ENCODE peak calls at places on chromosomes 13 and 19, in five cellular contexts. P is osteoblast; Y is CD8-positive, alpha-beta T cell; S is AG04449; W is astrocyte of the spinal cord. H is an unnamed sample.

GRCh38 chr13:19586904-19587634 is 25.7 kb upstream of the TPTE2 start:
- DNase-seq in Y (peak; percentile 82), P (peak; percentile 43), W (peak; percentile 9), S (no peak), H (no peak)

GRCh38 chr13:71760226-71760591 is 106.8 kb downstream of the DACH1 start:
- DNase-seq in S (no peak), Y (no peak), W (no peak), P (no peak), H (no peak)

GRCh38 chr19:11242864-11243797 is 3.7 kb downstream of the ANGPTL8 start:
- DNase-seq in P (peak; percentile 100), Y (peak; percentile 80), S (no peak), W (peak; percentile 67), H (no peak)

GRCh38 chr13:29260684-29261083 is 334.8 kb downstream of the SLC7A1 start:
- DNase-seq in P (no peak), S (no peak), W (no peak), Y (no peak), H (no peak)

GRCh38 chr13:43269037-43269476 is 245.7 kb downstream of the DNAJC15 start:
- DNase-seq in Y (no peak), P (peak; percentile 55), W (peak; percentile 95), S (peak; percentile 97), H (peak; percentile 98)

GRCh38 chr19:49431330-49431749 is 6.2 kb downstream of the GFY start:
- DNase-seq in P (peak; percentile 78), S (no peak), W (no peak), Y (peak; percentile 33), H (no peak)

GRCh38 chr19:45676851-45677263 is 8.8 kb downstream of the GIPR start:
- DNase-seq in Y (peak; percentile 74), P (peak; percentile 72), W (no peak), S (no peak), H (no peak)

GRCh38 chr13:30408319-30409101 is 13.8 kb upstream of the UBE2L5 start:
- DNase-seq in W (peak; percentile 91), S (no peak), Y (peak; percentile 90), P (peak; percentile 97), H (no peak)

GRCh38 chr13:113029487-113030258 is 60.7 kb downstream of the MCF2L start:
- DNase-seq in W (no peak), P (no peak), S (no peak), Y (peak; percentile 40), H (no peak)

GRCh38 chr13:56247692-56248091 is 893.0 kb upstream of the PRR20A start:
- DNase-seq in Y (no peak), W (no peak), P (no peak), S (no peak), H (no peak)

GRCh38 chr13:86020350-86021002 is 221.3 kb upstream of the SLITRK6 start:
- DNase-seq in S (no peak), Y (no peak), W (peak; percentile 90), P (no peak), H (no peak)

GRCh38 chr13:50762969-50763568 is 80.4 kb downstream of the DLEU7 start:
- DNase-seq in S (no peak), Y (no peak), W (no peak), P (no peak), H (no peak)

GRCh38 chr19:31110331-31110730 is 238.9 kb downstream of the TSHZ3 start:
- DNase-seq in W (peak; percentile 32), Y (no peak), P (peak; percentile 61), S (no peak), H (peak; percentile 27)
- TF ChIP-seq CTCF in W (peak; percentile 55), Y (no peak), P (peak; percentile 76), S (peak; percentile 54), H (peak; percentile 75)

DNA sequence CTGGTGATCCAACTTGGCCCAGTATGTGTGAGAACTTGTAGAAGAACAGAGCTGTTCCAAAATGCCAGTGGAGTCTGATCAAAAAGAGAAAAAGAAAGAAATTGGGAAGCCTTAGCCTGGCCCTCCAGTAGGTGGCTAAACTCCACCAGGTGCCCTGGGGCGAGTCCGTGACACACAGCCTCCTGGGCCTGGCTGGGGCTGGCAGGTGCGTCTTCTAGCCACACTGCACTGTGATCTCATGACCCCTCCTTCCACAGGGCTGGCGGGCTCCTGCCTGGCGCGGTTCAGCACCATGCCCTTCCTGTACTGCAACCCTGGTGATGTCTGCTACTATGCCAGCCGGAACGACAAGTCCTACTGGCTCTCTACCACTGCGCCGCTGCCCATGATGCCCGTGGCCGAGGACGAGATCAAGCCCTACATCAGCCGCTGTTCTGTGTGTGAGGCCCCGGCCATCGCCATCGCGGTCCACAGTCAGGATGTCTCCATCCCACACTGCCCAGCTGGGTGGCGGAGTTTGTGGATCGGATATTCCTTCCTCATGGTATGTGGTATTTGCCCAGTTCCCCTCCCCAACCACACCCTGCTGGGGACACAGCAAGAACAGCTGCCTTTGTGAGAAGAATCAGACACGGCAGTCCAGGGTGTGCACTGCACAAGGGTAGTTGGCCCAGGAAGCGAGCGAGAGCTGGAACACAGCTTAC is 53.7 kb downstream of the RAB20 start:
- DNase-seq in W (no peak), P (peak; percentile 77), Y (no peak), S (no peak), H (no peak)
- H3K4me3 ChIP-seq in W (no peak overlapping the region), P (no peak overlapping the region), Y (no peak overlapping the region), S (no peak overlapping the region), H (no peak overlapping the region)

GRCh38 chr19:6894313-6894712 is 6.9 kb downstream of the ADGRE1 start:
- DNase-seq in S (no peak), Y (no peak), P (no peak), W (no peak), H (no peak)
- TF ChIP-seq CTCF in S (no peak), Y (no peak), P (no peak), W (no peak), H (no peak)

DNA sequence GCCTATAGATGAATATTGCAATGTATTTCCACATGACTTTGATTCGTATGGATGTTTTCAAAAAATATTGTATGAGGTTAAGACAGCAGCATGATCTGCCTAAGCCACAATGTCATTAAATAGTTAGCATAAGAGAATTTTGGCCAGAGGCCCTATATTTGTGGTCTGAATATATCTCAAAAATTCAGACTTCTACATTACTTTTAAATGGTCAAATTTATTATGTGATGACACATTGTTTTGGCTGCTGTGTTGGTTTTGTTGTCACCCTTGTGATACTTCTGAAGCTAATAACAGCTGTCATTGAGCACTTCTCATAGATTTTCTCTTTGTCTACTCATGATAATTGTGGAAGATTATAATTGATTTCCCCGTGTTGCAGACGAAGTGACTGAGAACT is 288.2 kb downstream of the MYO16 start:
- DNase-seq in W (peak; percentile 59), Y (no peak), S (peak; percentile 17), P (no peak), H (peak; percentile 37)
- H3K4me3 ChIP-seq in W (no peak overlapping the region), Y (no peak overlapping the region), S (no peak overlapping the region), P (no peak overlapping the region), H (no peak overlapping the region)

GRCh38 chr19:14072535-14073231 is at the start of gene MISP3:
- DNase-seq in S (no peak), P (peak; percentile 57), Y (no peak), W (no peak), H (no peak)

GRCh38 chr19:14073925-14074838 is 1.6 kb downstream of the MISP3 start:
- DNase-seq in P (peak; percentile 94), S (no peak), Y (no peak), W (no peak), H (no peak)

GRCh38 chr19:14078406-14078805 is 5.8 kb downstream of the MISP3 start:
- DNase-seq in S (no peak), Y (no peak), P (peak; percentile 85), W (no peak), H (no peak)

GRCh38 chr19:14070268-14071050 is 2.1 kb upstream of the MISP3 start:
- DNase-seq in Y (no peak), W (no peak), P (no peak), S (no peak), H (no peak)

GRCh38 chr19:14073232-14073924 is 792 bp downstream of the MISP3 start:
- DNase-seq in P (peak; percentile 96), W (peak; percentile 76), Y (peak; percentile 76), S (no peak), H (peak; percentile 31)
- TF ChIP-seq CTCF in P (no peak), W (peak; percentile 29), Y (no peak), S (peak; percentile 29), H (peak; percentile 30)